ENCODE peak calls at places on chromosomes 16 and 17, in four cellular contexts. C is IMR-90, M is neuronal stem cell, S is trophoblast cell. F is an unnamed sample.

GRCh38 chr16:58012481-58012880 is 11.3 kb downstream of the USB1 start:
- DNase-seq in S (no peak), M (no peak), C (no peak), F (no peak)

GRCh38 chr17:82019905-82020873 is 2.5 kb downstream of the CENPX start:
- DNase-seq in M (peak; percentile 56), S (peak; percentile 73), C (peak; percentile 21), F (peak; percentile 92)

GRCh38 chr16:56013962-56014552 is 138.9 kb upstream of the CES5A start:
- DNase-seq in M (peak; percentile 72), S (peak; percentile 84), C (peak; percentile 12), F (peak; percentile 83)

GRCh38 chr16:27245276-27246231 is 23.0 kb downstream of the NSMCE1 start:
- DNase-seq in M (no peak), C (peak; percentile 99), S (peak; percentile 83), F (peak; percentile 9)

GRCh38 chr16:49498241-49499017 is 124.8 kb downstream of the C16orf78 start:
- DNase-seq in C (no peak), M (no peak), S (no peak), F (no peak)

GRCh38 chr17:2084129-2084765 is 29.3 kb downstream of the HIC1 start:
- DNase-seq in S (peak; percentile 96), M (no peak), C (peak; percentile 53), F (no peak)

GRCh38 chr17:80260791-80261158 is at the start of gene RNF213:
- DNase-seq in S (peak; percentile 36), C (no peak), M (peak; percentile 71), F (peak; percentile 58)

GRCh38 chr16:48011466-48011865 is 144.3 kb downstream of the ABCC12 start:
- DNase-seq in C (no peak), M (no peak), S (no peak), F (peak; percentile 1)

GRCh38 chr17:46805771-46806170 is 12.7 kb downstream of the WNT3 start:
- DNase-seq in C (no peak), S (no peak), M (no peak), F (no peak)

GRCh38 chr17:28426081-28426519 is 20.1 kb upstream of the SLC46A1 start:
- DNase-seq in M (no peak), S (peak; percentile 41), C (no peak), F (peak; percentile 83)

GRCh38 chr17:62653831-62654829 is 26.7 kb downstream of the MRC2 start:
- DNase-seq in S (peak; percentile 64), M (peak; percentile 36), C (peak; percentile 38), F (no peak)

GRCh38 chr17:40493697-40494096 is 7.7 kb downstream of the TNS4 start:
- DNase-seq in M (no peak), C (no peak), S (no peak), F (no peak)

GRCh38 chr17:20127660-20128413 is 118.7 kb downstream of the SPECC1 start:
- DNase-seq in S (peak; percentile 71), C (peak; percentile 94), M (no peak), F (no peak)

GRCh38 chr16:54519161-54519685 is 232.6 kb upstream of the IRX3 start:
- DNase-seq in S (no peak), C (no peak), M (no peak), F (no peak)

GRCh38 chr16:82788919-82789318 is 162.2 kb downstream of the CDH13 start:
- DNase-seq in S (no peak), M (no peak), C (no peak), F (no peak)

GRCh38 chr17:43437756-43438155 is 39.0 kb downstream of the ARL4D start:
- DNase-seq in M (no peak), C (no peak), S (no peak), F (no peak)

GRCh38 chr17:71063559-71063958 is 894.2 kb downstream of the KCNJ2 start:
- DNase-seq in S (no peak), C (no peak), M (no peak), F (no peak)

GRCh38 chr17:37505333-37505732 is 15.6 kb downstream of the DUSP14 start:
- DNase-seq in C (no peak), S (no peak), M (no peak), F (no peak)

GRCh38 chr16:89334461-89334860 is 117.0 kb downstream of the ZNF778 start:
- DNase-seq in C (no peak), S (no peak), M (no peak), F (no peak)

GRCh38 chr17:46874906-46875305 is 23.5 kb downstream of the WNT9B start:
- DNase-seq in C (no peak), S (no peak), M (no peak), F (no peak)

GRCh38 chr17:29840884-29841283 is 89.1 kb downstream of the SSH2 start:
- DNase-seq in C (peak; percentile 81), M (no peak), S (peak; percentile 30), F (no peak)

DNA sequence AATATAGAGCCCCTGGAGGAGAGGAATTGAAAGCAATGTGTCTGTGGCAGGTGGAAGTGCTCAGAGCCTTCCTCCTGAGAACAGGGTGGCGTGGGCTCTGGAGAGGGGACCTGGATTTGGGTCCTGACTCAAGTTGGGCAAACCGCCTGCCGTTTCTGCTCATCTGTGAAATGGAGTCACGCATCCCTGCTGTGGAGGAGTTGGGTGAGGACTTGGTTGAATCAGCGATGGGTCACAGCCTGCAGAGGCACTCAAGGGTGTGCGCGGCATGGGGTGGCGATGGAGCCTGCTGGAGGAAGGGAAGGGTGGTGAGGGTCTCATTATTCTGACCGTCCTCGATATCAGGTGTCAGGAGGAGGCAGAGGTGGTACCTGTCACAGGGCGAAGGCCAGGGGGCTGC is 3.1 kb downstream of the ADAD2 start:
- DNase-seq in S (no peak), C (no peak), M (no peak), F (no peak)
- H3K14ac ChIP-seq in S (no peak overlapping the region), C (no peak overlapping the region), M (peak overlapping the region; percentile 43), F (no peak overlapping the region)

GRCh38 chr16:1965610-1966009 is 984 bp upstream of the RPS2 start:
- DNase-seq in S (no peak), C (no peak), M (no peak), F (no peak)

GRCh38 chr16:1961651-1962067 is 2.3 kb downstream of the NDUFB10 start:
- DNase-seq in S (no peak), C (no peak), M (no peak), F (no peak)

GRCh38 chr16:1966460-1966859 is at the start of gene RNF151:
- DNase-seq in M (no peak), S (no peak), C (no peak), F (no peak)

GRCh38 chr16:1964506-1965471 is at the start of gene RPS2:
- DNase-seq in M (peak; percentile 97), S (peak; percentile 100), C (peak; percentile 98), F (peak; percentile 99)

DNA sequence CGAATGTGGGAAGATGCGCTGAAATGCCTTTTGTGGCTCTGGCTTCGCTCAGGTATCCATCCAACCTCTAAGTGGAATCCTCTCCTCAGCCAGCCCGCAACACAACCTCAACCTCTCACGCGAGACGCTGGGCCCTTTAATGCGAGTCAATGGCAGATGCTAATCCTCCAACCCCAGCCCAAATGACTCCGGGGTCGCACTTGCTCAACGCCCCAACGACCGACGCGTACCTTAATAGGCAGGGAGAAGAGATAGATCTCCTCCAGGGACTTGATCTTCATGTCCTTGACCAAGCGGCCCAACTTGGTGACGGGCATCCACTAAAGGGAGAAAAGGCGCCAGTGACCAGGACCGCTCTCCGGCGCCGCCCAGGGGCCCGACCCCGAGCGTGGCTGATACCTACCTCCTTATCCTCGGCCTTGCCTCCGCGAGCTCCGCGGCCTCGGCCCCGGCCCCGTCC is 550 bp downstream of the RPS2 start:
- DNase-seq in C (no peak), M (no peak), S (peak; percentile 33), F (no peak)
- H3K14ac ChIP-seq in C (peak overlapping the region; percentile 94), M (no peak overlapping the region), S (peak overlapping the region; percentile 47), F (peak overlapping the region; percentile 95)

DNA sequence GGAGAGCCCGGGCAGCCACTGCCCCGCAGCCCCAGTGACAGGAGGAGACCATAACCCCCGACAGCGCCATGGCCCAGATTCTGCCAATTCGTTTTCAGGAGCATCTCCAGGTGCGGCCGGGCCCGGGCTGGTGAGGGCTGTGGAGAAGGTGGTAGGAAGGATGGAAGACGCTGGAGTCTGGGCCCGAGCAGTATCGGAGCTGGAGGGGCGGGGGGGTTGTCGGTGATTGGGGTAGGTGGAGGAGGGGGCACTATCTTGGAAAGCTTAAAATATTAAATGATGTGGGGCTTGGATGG is 317 bp downstream of the CLTC start:
- DNase-seq in M (no peak), S (no peak), C (no peak), F (no peak)
- H3K14ac ChIP-seq in M (peak overlapping the region; percentile 99), S (peak overlapping the region; percentile 100), C (peak overlapping the region; percentile 96), F (peak overlapping the region; percentile 89)

GRCh38 chr16:4624015-4624826 is at the start of gene MGRN1:
- DNase-seq in C (peak; percentile 98), M (peak; percentile 95), S (peak; percentile 99), F (peak; percentile 95)
- H3K14ac ChIP-seq in C (peak within 1 kb of the TSS; percentile 99), M (peak within 1 kb of the TSS; percentile 94), S (peak within 1 kb of the TSS; percentile 97), F (peak within 1 kb of the TSS; percentile 100)

GRCh38 chr17:14619821-14620220 is 318.9 kb downstream of the HS3ST3B1 start:
- DNase-seq in M (no peak), C (no peak), S (no peak), F (no peak)
- H3K14ac ChIP-seq in M (no peak overlapping the region), C (no peak overlapping the region), S (no peak overlapping the region), F (no peak overlapping the region)

GRCh38 chr16:4272114-4272954 is 489 bp downstream of the TFAP4 start:
- DNase-seq in S (peak; percentile 84), M (peak; percentile 51), C (no peak), F (peak; percentile 62)
- H3K14ac ChIP-seq in S (no peak overlapping the region), M (peak overlapping the region; percentile 71), C (peak overlapping the region; percentile 60), F (peak overlapping the region; percentile 82)

GRCh38 chr17:66304304-66305174 is 2.1 kb downstream of the PRKCA start:
- DNase-seq in M (peak; percentile 24), C (no peak), S (no peak), F (peak; percentile 90)
- H3K14ac ChIP-seq in M (no peak overlapping the region), C (peak overlapping the region; percentile 73), S (no peak overlapping the region), F (no peak overlapping the region)

GRCh38 chr17:8162232-8162996 is at the start of gene VAMP2:
- DNase-seq in S (peak; percentile 85), C (peak; percentile 50), M (no peak), F (peak; percentile 79)
- H3K14ac ChIP-seq in S (peak within 1 kb of the TSS; percentile 97), C (peak within 1 kb of the TSS; percentile 87), M (peak within 1 kb of the TSS; percentile 98), F (peak within 1 kb of the TSS; percentile 95)

F was measured in H9.